ENCODE peak calls at places on chromosomes 7 and 10, in four cellular contexts. M, D, W and V are unnamed samples.

GRCh38 chr10:132061465-132062180 is 4.1 kb upstream of the JAKMIP3 start:
- DNase-seq in M (no peak), D (no peak), W (no peak), V (no peak)

GRCh38 chr7:143900230-143900766 is 1.7 kb downstream of the TCAF1 start:
- DNase-seq in M (no peak), D (no peak), W (no peak), V (no peak)

GRCh38 chr7:29138588-29138987 is 7.7 kb downstream of the CPVL start:
- DNase-seq in M (no peak), D (no peak), W (no peak), V (no peak)

GRCh38 chr10:116122126-116122525 is 150.9 kb downstream of the GFRA1 start:
- DNase-seq in M (no peak), D (no peak), W (no peak), V (no peak)

GRCh38 chr10:53909791-53910190 is 891.2 kb downstream of the PCDH15 start:
- DNase-seq in M (no peak), D (no peak), W (no peak), V (no peak)

GRCh38 chr10:86635402-86635801 is 18.9 kb upstream of the OPN4 start:
- DNase-seq in M (peak), D (peak), W (peak), V (peak)

GRCh38 chr10:5297466-5297865 is 67.3 kb upstream of the UCN3 start:
- DNase-seq in M (no peak), D (no peak), W (peak), V (no peak)

GRCh38 chr7:85065888-85066485 is 120.9 kb downstream of the SEMA3D start:
- DNase-seq in M (no peak), D (no peak), W (peak), V (no peak)

GRCh38 chr10:12507165-12507870 is 158.0 kb downstream of the CAMK1D start:
- DNase-seq in M (no peak), D (no peak), W (no peak), V (no peak)

GRCh38 chr10:110912374-110912773 is 6.6 kb downstream of the BBIP1 start:
- DNase-seq in M (peak), D (peak), W (peak), V (no peak)

GRCh38 chr10:48209246-48209645 is 65.2 kb downstream of the FRMPD2 start:
- DNase-seq in M (no peak), D (peak), W (no peak), V (no peak)

GRCh38 chr7:69635572-69636190 is 37.4 kb downstream of the AUTS2 start:
- DNase-seq in M (no peak), D (no peak), W (peak), V (no peak)

GRCh38 chr7:159211540-159212182 is 67.0 kb upstream of the VIPR2 start:
- DNase-seq in M (no peak), D (no peak), W (no peak), V (no peak)

GRCh38 chr7:34451923-34452322 is 206.1 kb upstream of the NPSR1 start:
- DNase-seq in M (no peak), D (peak), W (peak), V (no peak)

GRCh38 chr7:152678133-152678645 is 2.2 kb upstream of the XRCC2 start:
- DNase-seq in M (no peak), D (no peak), W (no peak), V (no peak)

GRCh38 chr10:24706479-24707118 is 17.1 kb downstream of the ARHGAP21 start:
- DNase-seq in M (peak), D (peak), W (peak), V (peak)

GRCh38 chr7:35286986-35287385 is 33.1 kb upstream of the TBX20 start:
- DNase-seq in M (no peak), D (no peak), W (no peak), V (no peak)

GRCh38 chr10:122567056-122567660 is 6.6 kb downstream of the DMBT1 start:
- DNase-seq in M (no peak), D (no peak), W (peak), V (no peak)

GRCh38 chr10:110156046-110156445 is 51.4 kb upstream of the MXI1 start:
- DNase-seq in M (no peak), D (no peak), W (no peak), V (no peak)

GRCh38 chr7:142581341-142581740 is 167.9 kb upstream of the PRSS1 start:
- DNase-seq in M (no peak), D (no peak), W (peak), V (no peak)

GRCh38 chr7:80420876-80421275 is 91.0 kb downstream of the GNAT3 start:
- DNase-seq in M (no peak), D (no peak), W (no peak), V (no peak)

GRCh38 chr7:130940907-130941306 is 206.9 kb upstream of the KLF14 start:
- DNase-seq in M (no peak), D (no peak), W (no peak), V (no peak)

GRCh38 chr7:1520574-1521234 is 9.8 kb upstream of the MAFK start:
- DNase-seq in M (peak), D (no peak), W (no peak), V (no peak)

GRCh38 chr7:100049441-100050291 is at the start of gene ZSCAN21:
- DNase-seq in M (peak), D (peak), W (peak), V (no peak)
- TF ChIP-seq CTCF in M (peak), D (peak), W (peak), V (peak)

GRCh38 chr10:101441539-101442455 is 87.8 kb downstream of the BTRC start:
- DNase-seq in M (peak), D (peak), W (peak), V (peak)
- TF ChIP-seq CTCF in M (peak), D (no peak), W (peak), V (peak)

GRCh38 chr7:95780665-95781064 is 8.3 kb downstream of the DYNC1I1 start:
- DNase-seq in M (no peak), D (no peak), W (no peak), V (no peak)

GRCh38 chr7:95781967-95782586 is 9.7 kb downstream of the DYNC1I1 start:
- DNase-seq in M (no peak), D (no peak), W (no peak), V (no peak)

GRCh38 chr7:95788288-95788687 is 15.9 kb downstream of the DYNC1I1 start:
- DNase-seq in M (no peak), D (no peak), W (no peak), V (no peak)

DNA sequence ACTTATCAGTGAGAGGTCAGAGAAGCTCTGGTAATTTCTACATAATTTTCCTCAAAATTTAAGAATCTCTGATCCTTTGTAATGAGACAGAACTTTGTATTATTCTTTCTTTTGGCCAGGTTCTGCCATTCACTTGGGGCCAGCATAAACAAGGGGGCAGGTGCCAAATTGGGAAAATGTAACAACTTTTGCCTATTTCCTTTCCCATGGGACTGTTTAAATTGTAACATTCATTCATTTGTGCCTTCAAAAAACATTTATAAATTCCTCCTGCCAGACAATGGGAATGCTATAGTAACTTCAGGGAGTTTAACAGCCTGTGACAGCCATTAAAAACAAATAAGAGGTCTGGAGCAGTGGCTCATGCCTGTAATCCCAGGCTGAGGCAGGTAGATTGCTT is 12.4 kb downstream of the DYNC1I1 start:
- DNase-seq in M (no peak), D (no peak), W (no peak), V (no peak)
- TF ChIP-seq CTCF in M (no peak), D (no peak), W (no peak), V (no peak)

GRCh38 chr7:113405296-113406056 is 287.1 kb upstream of the SMIM30 start:
- DNase-seq in M (no peak), D (no peak), W (no peak), V (no peak)
- TF ChIP-seq CTCF in M (no peak), D (peak), W (no peak), V (no peak)

DNA sequence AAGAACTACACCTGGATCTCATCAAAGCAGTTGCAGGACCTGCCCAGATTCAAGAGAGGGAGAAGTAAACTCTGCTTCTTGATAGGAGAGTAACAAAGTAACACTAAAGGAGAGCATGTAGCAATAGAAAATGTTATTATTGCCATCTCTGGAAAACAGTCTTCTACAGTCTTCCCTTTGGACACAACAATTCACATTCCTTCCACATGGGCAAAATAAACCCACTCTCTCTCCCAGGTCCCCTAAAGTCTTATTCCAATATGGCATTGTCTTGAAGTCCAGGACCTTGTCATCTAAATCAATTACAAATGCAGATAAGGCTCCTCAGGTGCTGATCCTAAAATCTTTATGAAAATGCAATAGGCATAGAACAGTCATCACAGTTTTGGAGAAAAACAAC is 10.3 kb upstream of the WNT2 start:
- DNase-seq in M (no peak), D (no peak), W (no peak), V (no peak)
- TF ChIP-seq CTCF in M (no peak), D (peak), W (no peak), V (peak)

GRCh38 chr7:111855161-111855841 is 293.0 kb upstream of the IMMP2L start:
- DNase-seq in M (peak), D (peak), W (peak), V (no peak)
- TF ChIP-seq CTCF in M (peak), D (peak), W (peak), V (peak)

GRCh38 chr10:82377608-82378007 is 502.6 kb downstream of the NRG3 start:
- DNase-seq in M (no peak), D (no peak), W (no peak), V (no peak)
- TF ChIP-seq CTCF in M (no peak), D (peak), W (no peak), V (peak)

DNA sequence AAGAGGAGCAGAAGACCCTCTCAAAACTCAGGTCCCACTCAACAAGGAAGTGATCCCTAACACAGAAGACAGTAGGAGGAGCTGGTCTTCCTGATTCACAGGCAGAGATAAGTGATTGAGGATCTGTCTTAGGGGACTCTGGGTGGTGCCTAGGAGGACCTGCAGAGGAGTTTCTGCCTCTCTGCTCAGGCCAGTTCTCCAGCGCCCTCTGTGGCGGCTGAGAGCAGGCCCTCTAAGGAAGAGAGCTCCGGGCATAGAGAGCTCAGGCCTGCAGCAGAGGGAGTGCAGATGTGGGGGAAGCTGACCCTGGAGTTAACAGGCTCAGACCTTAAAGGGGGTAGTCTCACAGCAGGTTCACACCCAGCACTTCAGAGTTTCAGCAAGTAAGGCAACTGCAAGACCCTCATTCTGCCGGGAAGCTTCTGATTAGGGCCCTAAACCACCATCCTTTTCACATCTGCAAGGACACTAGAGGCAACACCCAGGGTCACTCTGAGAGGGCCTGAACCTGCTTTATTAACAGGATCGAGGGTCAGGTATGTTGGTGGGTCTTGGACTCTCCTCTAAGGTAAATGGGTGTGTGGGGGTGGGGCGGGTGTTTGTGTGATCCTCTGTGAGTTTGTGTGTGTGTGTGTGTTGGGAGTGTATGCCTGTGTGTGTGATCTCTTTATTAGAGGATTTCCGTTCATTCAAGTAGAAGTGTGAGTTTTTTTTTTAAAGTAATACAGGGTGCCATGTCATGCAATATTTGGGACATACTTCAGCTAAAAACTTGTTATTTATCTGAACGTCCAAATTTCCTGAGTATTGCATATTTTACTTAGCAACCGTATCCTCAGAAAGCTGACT is 57.6 kb upstream of the TARP start:
- DNase-seq in M (no peak), D (no peak), W (no peak), V (no peak)
- TF ChIP-seq CTCF in M (no peak), D (no peak), W (no peak), V (no peak)